ENCODE peak calls at places on chromosomes 6 and 20, in five cellular contexts. P is DND-41, Y is adipocyte, F is SJSA1, R is heart right ventricle. Z is an unnamed sample.

GRCh38 chr6:75893058-75893775 is 144.2 kb downstream of the MYO6 start:
- DNase-seq in P (no peak), Y (peak), F (peak), R (no peak), Z (peak)

GRCh38 chr6:82415820-82416219 is 52.2 kb downstream of the TPBG start:
- DNase-seq in Y (peak), F (no peak), R (no peak), P (no peak), Z (no peak)

GRCh38 chr6:170290306-170291128 is at the start of gene DLL1:
- DNase-seq in P (peak), F (peak), Y (peak), R (peak), Z (no peak)

GRCh38 chr6:147735924-147736323 is 227.4 kb downstream of the SAMD5 start:
- DNase-seq in F (no peak), P (no peak), Y (no peak), R (no peak), Z (no peak)

GRCh38 chr20:4483961-4484360 is 237.7 kb upstream of the PRND start:
- DNase-seq in F (no peak), P (no peak), R (no peak), Y (no peak), Z (no peak)

GRCh38 chr6:113405326-113406050 is 451.7 kb upstream of the MARCKS start:
- DNase-seq in P (no peak), R (no peak), Y (peak), F (no peak), Z (no peak)

GRCh38 chr6:55014321-55015088 is 159.8 kb upstream of the HCRTR2 start:
- DNase-seq in P (no peak), Y (peak), R (no peak), F (no peak), Z (no peak)

GRCh38 chr6:108588586-108588985 is 27.9 kb downstream of the FOXO3 start:
- DNase-seq in R (no peak), P (peak), F (peak), Y (peak), Z (no peak)

GRCh38 chr6:38528196-38528965 is 111.3 kb downstream of the BTBD9 start:
- DNase-seq in Y (no peak), F (no peak), P (no peak), R (no peak), Z (no peak)

GRCh38 chr6:116266803-116267202 is 12.9 kb downstream of the TSPYL1 start:
- DNase-seq in P (no peak), Y (no peak), F (no peak), R (no peak), Z (no peak)

GRCh38 chr6:145036848-145037567 is 698.3 kb downstream of the EPM2A start:
- DNase-seq in R (no peak), F (no peak), P (no peak), Y (no peak), Z (no peak)

GRCh38 chr6:146913842-146914562 is 290.2 kb upstream of the STXBP5 start:
- DNase-seq in P (no peak), R (peak), F (peak), Y (peak), Z (no peak)

GRCh38 chr6:73955800-73956199 is 259.8 kb downstream of the CD109 start:
- DNase-seq in P (no peak), F (no peak), Y (no peak), R (no peak), Z (no peak)

GRCh38 chr6:108801331-108801730 is 46.9 kb upstream of the ARMC2 start:
- DNase-seq in P (no peak), F (no peak), Y (no peak), R (no peak), Z (no peak)

GRCh38 chr6:3808759-3809514 is 40.2 kb upstream of the FAM50B start:
- DNase-seq in R (peak), F (peak), Y (peak), P (no peak), Z (no peak)

GRCh38 chr6:5302995-5303622 is 41.8 kb downstream of the FARS2 start:
- DNase-seq in Y (peak), R (peak), P (no peak), F (no peak), Z (peak)

GRCh38 chr6:35082733-35083403 is 58.3 kb downstream of the TCP11 start:
- DNase-seq in R (no peak), F (no peak), P (no peak), Y (no peak), Z (no peak)

GRCh38 chr20:11394145-11394833 is 523.4 kb upstream of the BTBD3 start:
- DNase-seq in R (no peak), Y (peak), P (no peak), F (peak), Z (no peak)

GRCh38 chr6:42692151-42692911 is 30.1 kb downstream of the PRPH2 start:
- DNase-seq in P (no peak), Y (peak), R (no peak), F (peak), Z (no peak)

GRCh38 chr6:124368131-124368530 is 564.5 kb downstream of the NKAIN2 start:
- DNase-seq in R (no peak), P (no peak), Y (no peak), F (no peak), Z (no peak)

GRCh38 chr6:112289039-112289566 is 34.7 kb upstream of the LAMA4 start:
- DNase-seq in R (peak), F (no peak), Y (peak), P (no peak), Z (no peak)

GRCh38 chr6:142952614-142953013 is 7.6 kb upstream of the HIVEP2 start:
- DNase-seq in R (no peak), F (no peak), P (no peak), Y (no peak), Z (no peak)

GRCh38 chr6:89803271-89803670 is 16.3 kb downstream of the MDN1 start:
- DNase-seq in R (no peak), P (no peak), Y (no peak), F (no peak), Z (no peak)

GRCh38 chr20:32681175-32682084 is 7.7 kb upstream of the C20orf203 start:
- DNase-seq in Y (no peak), R (no peak), F (no peak), P (peak), Z (peak)

GRCh38 chr20:36950432-36951197 is 893 bp downstream of the SAMHD1 start:
- DNase-seq in Y (peak), R (peak), F (peak), P (peak), Z (peak)

GRCh38 chr6:28863607-28864320 is 60.0 kb downstream of the TRIM27 start:
- DNase-seq in Y (peak), R (peak), P (peak), F (peak), Z (peak)

GRCh38 chr20:62252342-62252966 is 14.1 kb downstream of the OSBPL2 start:
- DNase-seq in R (no peak), Y (no peak), P (no peak), F (no peak), Z (no peak)

GRCh38 chr6:168017629-168018028 is 20.2 kb downstream of the KIF25 start:
- DNase-seq in Y (no peak), R (no peak), P (no peak), F (no peak), Z (no peak)

GRCh38 chr6:132298344-132298949 is 102.8 kb downstream of the MOXD1 start:
- DNase-seq in P (peak), Y (peak), R (no peak), F (peak), Z (peak)

GRCh38 chr6:16765235-16765634 is 4.0 kb upstream of the ATXN1 start:
- DNase-seq in Y (peak), R (no peak), F (no peak), P (no peak), Z (no peak)

GRCh38 chr6:45255434-45255833 is 72.7 kb upstream of the RUNX2 start:
- DNase-seq in Y (no peak), P (no peak), F (no peak), R (no peak), Z (no peak)

GRCh38 chr6:79946242-79946641 is 1.1 kb downstream of the ELOVL4 start:
- DNase-seq in P (peak), R (no peak), Y (peak), F (no peak), Z (peak)

DNA sequence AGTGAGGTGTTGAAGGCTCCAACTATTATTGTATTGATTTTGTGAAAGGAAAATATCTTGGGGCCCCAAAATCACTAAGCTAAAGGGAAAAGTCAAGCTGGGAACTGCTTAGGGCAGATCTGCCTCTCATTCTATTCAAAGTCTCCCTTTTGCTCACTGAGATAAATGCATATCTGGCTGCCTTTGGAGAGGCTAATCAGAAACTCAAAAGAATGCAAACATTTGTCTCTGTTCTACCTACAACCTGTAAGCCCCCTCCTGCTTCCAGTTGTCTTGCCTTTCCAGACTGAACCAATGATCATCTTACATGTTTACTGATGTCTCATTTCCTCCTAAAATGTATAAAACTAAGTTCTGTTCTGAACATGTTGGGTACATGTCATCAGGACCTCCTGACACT is 125.9 kb downstream of the HTR1B start:
- DNase-seq in F (no peak), R (no peak), P (no peak), Y (no peak), Z (no peak)
- H3K4me3 ChIP-seq in F (no peak), R (no peak), P (no peak), Y (no peak), Z (no peak)

GRCh38 chr6:13434777-13435176 is 52.6 kb downstream of the GFOD1 start:
- DNase-seq in Y (no peak), R (no peak), P (no peak), F (no peak), Z (no peak)

GRCh38 chr6:13432526-13433218 is 54.7 kb downstream of the GFOD1 start:
- DNase-seq in F (no peak), Y (no peak), P (no peak), R (no peak), Z (peak)

GRCh38 chr6:13431861-13432465 is 55.4 kb downstream of the GFOD1 start:
- DNase-seq in Y (no peak), F (peak), P (no peak), R (no peak), Z (peak)

GRCh38 chr6:13435477-13435876 is 51.9 kb downstream of the GFOD1 start:
- DNase-seq in Y (no peak), F (no peak), P (no peak), R (no peak), Z (peak)

DNA sequence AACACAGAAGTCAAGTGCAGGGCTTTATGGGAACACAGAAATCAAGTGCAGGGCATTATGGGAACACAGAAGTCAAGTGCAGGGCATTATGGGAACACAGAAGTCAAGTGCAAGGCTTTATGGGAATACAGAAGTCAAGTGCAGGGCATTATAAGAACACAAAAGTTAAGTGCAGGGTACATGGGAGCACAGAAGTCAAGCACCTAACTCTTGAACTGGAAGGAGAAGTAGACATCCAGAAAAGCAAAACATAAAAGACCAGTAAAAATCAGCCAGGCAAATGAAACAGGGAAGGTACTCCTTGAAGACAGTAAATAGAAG is 53.0 kb downstream of the GFOD1 start:
- DNase-seq in R (no peak), F (no peak), P (no peak), Y (no peak), Z (no peak)
- H3K4me3 ChIP-seq in R (no peak), F (no peak), P (no peak), Y (no peak), Z (no peak)

DNA sequence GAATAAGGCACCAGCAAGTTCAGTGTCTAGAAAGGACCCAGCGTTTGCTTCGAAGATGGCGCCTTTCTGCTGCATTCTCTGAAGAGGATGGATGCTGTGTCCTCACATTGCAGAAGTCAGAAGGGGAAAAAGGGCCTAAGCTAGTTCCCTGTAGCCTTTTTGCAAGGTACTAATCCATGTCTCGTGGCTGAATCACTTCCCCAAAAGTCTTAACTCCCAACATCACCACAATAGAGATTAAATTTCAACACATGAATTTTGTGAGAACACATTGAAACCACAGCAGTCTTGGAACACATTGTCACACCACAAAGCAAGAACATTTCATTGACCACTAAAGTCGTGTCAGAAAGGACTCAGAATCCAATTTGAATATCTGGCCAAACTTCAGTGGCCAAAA is 42.1 kb downstream of the KLHL31 start:
- DNase-seq in F (no peak), R (no peak), P (no peak), Y (peak), Z (no peak)
- H3K4me3 ChIP-seq in F (no peak), R (no peak), P (no peak), Y (no peak), Z (no peak)

GRCh38 chr20:9202440-9203080 is 133.7 kb downstream of the PLCB4 start:
- DNase-seq in P (no peak), Y (no peak), R (no peak), F (no peak), Z (no peak)

GRCh38 chr20:9204979-9205378 is 136.1 kb downstream of the PLCB4 start:
- DNase-seq in R (no peak), P (no peak), Y (no peak), F (no peak), Z (no peak)

GRCh38 chr20:9203081-9203447 is 134.2 kb downstream of the PLCB4 start:
- DNase-seq in Y (no peak), P (no peak), F (no peak), R (no peak), Z (no peak)

GRCh38 chr20:9200620-9201019 is 131.7 kb downstream of the PLCB4 start:
- DNase-seq in Y (peak), P (no peak), F (peak), R (no peak), Z (no peak)

GRCh38 chr20:9200196-9200595 is 131.3 kb downstream of the PLCB4 start:
- DNase-seq in Y (no peak), F (no peak), P (no peak), R (no peak), Z (no peak)
- H3K4me3 ChIP-seq in Y (no peak), F (no peak), P (no peak), R (no peak), Z (no peak)

GRCh38 chr6:41682056-41682477 is 43.8 kb downstream of the MDFI start:
- DNase-seq in R (peak), P (peak), F (peak), Y (peak), Z (peak)
- H3K4me3 ChIP-seq in R (peak), P (no peak), F (no peak), Y (no peak), Z (no peak)